ENCODE peak calls at places on chromosomes 4 and X, in seven cellular contexts. S, B, M, N, C, X and I are unnamed samples.

GRCh38 chr4:113276448-113277158 is 227.2 kb downstream of the ANK2 start:
- ATAC-seq in S (no peak), B (peak; percentile 51), M (no peak), N (no peak), C (no peak), X (no peak), I (no peak)

GRCh38 chr4:94339779-94340178 is 2.9 kb downstream of the HPGDS start:
- ATAC-seq in S (no peak), B (no peak), M (peak; percentile 32), N (no peak), C (peak; percentile 53), X (no peak), I (no peak)

GRCh38 chr4:6408263-6408662 is 64.2 kb downstream of the PPP2R2C start:
- ATAC-seq in S (no peak), B (no peak), M (no peak), N (no peak), C (no peak), X (no peak), I (no peak)

GRCh38 chr4:95142877-95143412 is 385.2 kb downstream of the BMPR1B start:
- ATAC-seq in S (no peak), B (no peak), M (no peak), N (no peak), C (no peak), X (no peak), I (no peak)

GRCh38 chrX:141176586-141177451 is at the start of gene LDOC1:
- ATAC-seq in S (peak; percentile 85), B (peak; percentile 91), M (peak; percentile 87), N (peak; percentile 94), C (peak; percentile 86), X (peak; percentile 83), I (peak; percentile 87)

GRCh38 chrX:154918060-154918483 is 31.9 kb downstream of the F8A1 start:
- ATAC-seq in S (peak; percentile 58), B (peak; percentile 56), M (peak; percentile 58), N (no peak), C (peak; percentile 61), X (peak; percentile 64), I (peak; percentile 77)

GRCh38 chr4:15996773-15997172 is 33.8 kb upstream of the FGFBP2 start:
- ATAC-seq in S (no peak), B (no peak), M (no peak), N (no peak), C (peak; percentile 48), X (peak; percentile 40), I (no peak)

GRCh38 chr4:186037692-186038658 is 31.0 kb upstream of the TLR3 start:
- ATAC-seq in S (no peak), B (peak; percentile 95), M (peak; percentile 44), N (peak; percentile 85), C (peak; percentile 54), X (no peak), I (peak; percentile 87)